ENCODE peak calls at places on chromosomes 12 and 14, in five cellular contexts. E, A, R, I and G are unnamed samples. For H3K4me1, the result is how much of the 10 kb centered on the place peaks cover.

GRCh38 chr14:103404920-103405319 is 19.7 kb downstream of the MARK3 start:
- DNase-seq in E (no peak), A (peak), R (no peak), I (peak), G (peak)

GRCh38 chr14:104109731-104110361 is 24.3 kb downstream of the ASPG start:
- DNase-seq in E (no peak), A (no peak), R (no peak), I (no peak), G (no peak)

GRCh38 chr12:125081427-125081826 is 16.2 kb downstream of the AACS start:
- DNase-seq in E (no peak), A (no peak), R (no peak), I (no peak), G (no peak)

GRCh38 chr14:20630340-20631022 is 11.0 kb downstream of the OR6S1 start:
- DNase-seq in E (peak), A (no peak), R (peak), I (peak), G (no peak)

GRCh38 chr12:103956515-103957027 is 9.1 kb upstream of the TDG start:
- DNase-seq in E (no peak), A (no peak), R (no peak), I (no peak), G (no peak)

GRCh38 chr14:103594265-103594664 is 31.5 kb downstream of the COA8 start:
- DNase-seq in E (peak), A (peak), R (peak), I (peak), G (peak)

GRCh38 chr14:21039585-21040369 is 2.4 kb upstream of the RNASE7 start:
- DNase-seq in E (peak), A (peak), R (peak), I (peak), G (peak)

GRCh38 chr14:92615451-92615850 is 101.9 kb downstream of the RIN3 start:
- DNase-seq in E (no peak), A (no peak), R (no peak), I (no peak), G (no peak)

GRCh38 chr14:102078344-102078743 is 8.5 kb downstream of the HSP90AA1 start:
- DNase-seq in E (no peak), A (no peak), R (no peak), I (no peak), G (no peak)

GRCh38 chr14:100215330-100215885 is 23.5 kb upstream of the YY1 start:
- DNase-seq in E (no peak), A (no peak), R (no peak), I (no peak), G (no peak)

GRCh38 chr12:101564912-101565311 is 29.9 kb upstream of the MYBPC1 start:
- DNase-seq in E (no peak), A (no peak), R (no peak), I (no peak), G (no peak)

GRCh38 chr12:110183386-110183785 is 59.2 kb downstream of the IFT81 start:
- DNase-seq in E (no peak), A (no peak), R (no peak), I (no peak), G (no peak)

GRCh38 chr12:85559127-85559526 is 277.1 kb downstream of the RASSF9 start:
- DNase-seq in E (no peak), A (no peak), R (no peak), I (no peak), G (no peak)

GRCh38 chr14:22285991-22286390 is 303.0 kb downstream of the DAD1 start:
- DNase-seq in E (no peak), A (no peak), R (no peak), I (no peak), G (no peak)

GRCh38 chr12:88566430-88566829 is 13.8 kb downstream of the KITLG start:
- DNase-seq in E (no peak), A (no peak), R (no peak), I (no peak), G (no peak)

GRCh38 chr12:107917912-107918800 is 143.7 kb downstream of the ASCL4 start:
- DNase-seq in E (peak), A (no peak), R (peak), I (no peak), G (peak)

DNA sequence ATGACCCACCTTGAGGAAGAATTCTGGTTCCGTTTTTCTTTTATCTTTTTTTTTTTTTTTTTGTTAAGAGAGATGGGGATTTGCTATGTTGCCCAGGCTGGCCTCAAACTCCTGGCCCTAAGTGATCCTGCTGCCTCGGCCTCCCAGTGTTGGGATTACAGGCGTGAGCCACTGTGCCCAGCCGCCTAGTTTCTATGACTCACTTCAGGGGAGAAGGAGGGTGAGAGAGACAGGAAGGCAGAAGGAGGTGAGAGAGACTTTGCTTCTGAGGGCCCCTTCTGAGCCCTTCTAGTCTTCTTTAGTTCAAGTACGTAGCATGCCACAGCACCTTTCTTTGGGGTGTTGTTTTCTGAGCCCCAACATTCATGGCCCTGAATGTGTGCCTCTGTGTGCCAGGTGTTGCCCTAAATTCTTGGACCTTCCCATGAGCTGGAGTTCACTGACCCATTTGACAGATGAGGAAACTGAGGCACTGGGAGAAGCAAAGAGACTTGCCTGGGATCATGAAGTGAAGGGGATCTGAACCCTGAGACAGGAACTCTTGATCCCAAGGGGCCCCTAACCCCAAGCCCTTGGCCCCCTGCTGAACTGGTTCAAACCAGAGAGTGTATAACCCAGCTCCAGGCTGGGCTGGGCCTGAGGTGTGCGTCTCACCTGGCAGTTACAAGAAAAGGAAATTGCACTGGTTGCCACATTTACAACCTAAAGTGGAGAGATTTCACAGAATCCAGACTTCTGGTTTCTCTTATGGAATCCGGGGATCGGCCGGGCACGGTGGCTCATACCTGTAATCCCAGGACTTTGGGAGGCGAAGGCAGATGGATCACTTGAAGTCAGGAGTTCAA is 20.8 kb downstream of the SH2B3 start:
- DNase-seq in E (peak), A (no peak), R (no peak), I (no peak), G (no peak)
- H3K4me1 ChIP-seq in E (under half), A (half or more), R (under half), I (under half), G (under half)

DNA sequence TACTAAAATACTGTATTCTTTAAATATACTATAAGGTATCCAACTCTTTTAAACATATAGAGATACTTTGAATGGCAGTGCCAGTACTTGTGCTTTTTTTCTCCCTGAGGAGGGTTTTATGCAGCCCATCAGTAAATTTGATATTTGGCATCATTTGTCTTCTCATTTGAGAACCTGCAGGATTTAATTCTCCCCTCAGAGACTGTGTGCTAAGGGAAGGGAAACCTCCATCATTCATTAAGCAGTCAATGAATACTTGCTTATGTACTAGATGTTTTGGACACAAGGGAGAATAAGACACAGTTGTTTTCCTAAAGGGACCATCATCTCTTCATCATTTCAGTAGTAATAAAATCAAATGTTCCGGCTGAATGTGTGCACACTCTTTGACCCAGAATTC is 40.8 kb downstream of the FRS2 start:
- DNase-seq in E (no peak), A (no peak), R (no peak), I (no peak), G (no peak)
- H3K4me1 ChIP-seq in E (half or more), A (half or more), R (under half), I (under half), G (half or more)

GRCh38 chr14:52871606-52872005 is 79.2 kb downstream of the FERMT2 start:
- DNase-seq in E (peak), A (no peak), R (no peak), I (no peak), G (no peak)

GRCh38 chr14:52874389-52874788 is 76.5 kb downstream of the FERMT2 start:
- DNase-seq in E (no peak), A (no peak), R (no peak), I (no peak), G (no peak)

GRCh38 chr14:52873694-52874093 is 77.2 kb downstream of the FERMT2 start:
- DNase-seq in E (peak), A (no peak), R (no peak), I (no peak), G (no peak)

GRCh38 chr14:52875707-52876106 is 75.1 kb downstream of the FERMT2 start:
- DNase-seq in E (peak), A (no peak), R (no peak), I (no peak), G (no peak)

DNA sequence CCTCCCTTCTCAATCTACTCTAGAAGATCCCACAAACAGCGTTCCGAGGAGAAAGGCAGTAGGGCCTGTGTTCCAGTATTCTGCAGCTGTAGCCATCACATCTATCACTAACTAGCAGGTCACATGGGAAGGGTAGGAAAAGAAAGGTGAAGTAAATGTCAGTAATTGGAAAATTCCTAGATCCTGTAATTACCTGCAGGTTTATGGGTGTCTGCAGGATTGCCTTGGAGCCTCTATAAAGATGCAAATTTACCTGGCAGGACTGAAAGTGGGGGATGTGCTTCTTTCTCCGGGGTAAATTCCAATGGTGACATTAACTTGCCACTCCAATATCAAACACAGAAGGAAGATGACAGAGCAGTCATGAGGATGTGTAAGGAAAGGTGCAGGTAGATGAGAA is 77.8 kb downstream of the FERMT2 start:
- DNase-seq in E (no peak), A (no peak), R (no peak), I (no peak), G (no peak)
- H3K4me1 ChIP-seq in E (half or more), A (under half), R (under half), I (under half), G (under half)

DNA sequence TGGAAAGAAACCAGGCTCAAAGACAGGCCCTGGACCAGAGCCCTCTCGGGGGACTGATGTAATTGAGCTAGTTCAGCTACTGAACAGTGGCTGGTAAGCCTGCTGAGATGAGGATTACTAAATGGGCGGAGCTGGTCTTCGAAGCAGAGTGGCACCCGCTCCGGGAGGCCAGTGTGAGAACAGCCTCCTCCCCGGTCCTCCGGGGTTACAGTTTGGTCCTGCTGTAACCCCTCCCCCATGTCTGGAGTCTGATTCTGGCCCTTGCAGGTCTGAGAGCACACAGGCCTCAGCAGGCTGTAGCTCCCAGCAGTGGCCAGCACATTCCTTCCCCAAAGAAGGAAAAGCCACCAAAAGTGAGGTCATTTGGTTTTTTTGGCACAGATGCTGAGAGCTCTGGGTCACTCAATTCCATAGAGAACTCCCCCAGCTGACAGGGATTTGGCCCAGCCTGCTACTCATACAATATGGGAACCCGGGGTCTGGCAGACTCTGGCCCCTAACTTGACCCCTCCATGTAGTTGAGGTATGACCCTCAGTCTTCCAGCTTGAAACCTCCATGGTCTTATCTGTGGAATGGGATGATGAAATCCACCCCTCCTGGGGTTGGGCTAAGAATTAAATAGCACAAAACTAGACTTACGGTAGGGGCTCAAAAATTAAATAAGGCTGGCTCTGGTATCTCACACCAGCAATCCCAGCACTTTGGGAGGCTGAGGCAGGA is 39.0 kb downstream of the ACTN1 start:
- DNase-seq in E (peak), A (peak), R (peak), I (peak), G (peak)
- H3K4me1 ChIP-seq in E (half or more), A (half or more), R (under half), I (under half), G (under half)

GRCh38 chr12:57897296-57897974 is 43.9 kb upstream of the ATP23 start:
- DNase-seq in E (no peak), A (no peak), R (no peak), I (no peak), G (no peak)
- H3K4me1 ChIP-seq in E (half or more), A (half or more), R (under half), I (under half), G (half or more)

DNA sequence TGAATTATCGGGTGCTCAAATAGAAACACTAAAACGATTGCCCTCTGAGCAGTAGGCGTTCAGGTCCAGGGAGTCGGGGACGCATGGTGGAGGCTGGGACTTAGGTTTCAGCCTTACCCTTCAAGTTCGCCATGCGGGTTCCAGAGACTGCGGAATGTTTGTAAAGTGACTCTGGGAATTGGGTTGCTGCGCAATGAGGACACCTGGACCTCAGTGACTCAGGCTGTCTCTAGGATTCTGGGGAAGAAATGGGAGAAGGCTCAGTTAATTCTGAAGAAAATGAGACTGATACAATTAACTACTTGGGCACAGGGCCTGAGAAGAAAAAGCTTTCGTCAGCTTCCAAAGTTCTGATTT is 1.1 kb downstream of the LGALS3 start:
- DNase-seq in E (peak), A (no peak), R (no peak), I (peak), G (no peak)
- H3K4me1 ChIP-seq in E (under half), A (half or more), R (under half), I (under half), G (under half)

GRCh38 chr14:64910847-64911495 is 3.3 kb upstream of the CHURC1 start:
- DNase-seq in E (peak), A (no peak), R (peak), I (no peak), G (no peak)

GRCh38 chr14:64906022-64906421 is 8.2 kb upstream of the CHURC1 start:
- DNase-seq in E (no peak), A (no peak), R (no peak), I (no peak), G (no peak)
- H3K4me1 ChIP-seq in E (under half), A (under half), R (under half), I (under half), G (under half)

DNA sequence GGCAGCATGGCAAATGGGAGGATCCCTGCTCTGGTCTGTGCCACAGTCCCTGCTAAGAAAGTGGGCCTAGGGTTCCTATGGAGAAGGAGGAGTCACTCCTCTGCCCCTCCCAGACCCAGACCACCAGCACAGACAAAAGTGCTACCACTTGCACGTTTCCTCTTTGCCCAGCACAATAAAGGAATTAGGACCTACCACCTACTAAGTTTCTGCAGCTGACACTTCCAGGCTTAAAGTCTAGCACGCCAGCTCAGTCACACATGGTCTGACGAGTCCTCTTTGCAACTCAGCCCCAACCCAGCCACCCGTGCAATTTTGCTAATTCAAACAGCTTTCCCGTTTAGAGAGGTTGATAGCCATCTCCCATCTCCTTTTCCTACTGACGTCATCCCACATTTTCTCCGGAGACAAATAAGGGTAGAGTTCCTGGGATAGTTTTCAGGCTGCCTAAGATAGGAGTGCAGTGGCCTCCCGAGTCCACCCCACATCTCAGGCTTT is 66.2 kb upstream of the PTGR2 start:
- DNase-seq in E (peak), A (peak), R (peak), I (no peak), G (no peak)
- H3K4me1 ChIP-seq in E (under half), A (half or more), R (under half), I (under half), G (half or more)